ENCODE peak calls at places on chromosomes 1 and 21, in six cellular contexts. T is tibial artery; N is H9; C is CD8-positive, alpha-beta memory T cell; G is adrenal gland; L is CD4-positive, CD25-positive, alpha-beta regulatory T cell. Z is an unnamed sample.

GRCh38 chr1:20068722-20069121 is 1.3 kb upstream of the PLA2G5 start:
- DNase-seq in N (no peak), L (no peak), C (no peak), G (no peak), T (no peak), Z (no peak)

GRCh38 chr1:113557176-113557575 is 166.9 kb downstream of the MAGI3 start:
- DNase-seq in G (no peak), C (no peak), N (no peak), L (no peak), T (no peak), Z (no peak)

GRCh38 chr21:28579986-28580550 is 412.6 kb downstream of the LTN1 start:
- DNase-seq in G (no peak), N (peak; percentile 55), T (no peak), L (no peak), C (no peak), Z (no peak)

GRCh38 chr1:236534164-236534651 is 10.4 kb downstream of the LGALS8 start:
- DNase-seq in N (no peak), L (no peak), T (no peak), C (no peak), G (no peak), Z (no peak)

GRCh38 chr1:65069186-65069585 is 78.8 kb upstream of the AK4 start:
- DNase-seq in T (no peak), C (no peak), G (no peak), N (no peak), L (no peak), Z (no peak)

GRCh38 chr1:11961230-11961629 is 19.0 kb upstream of the MFN2 start:
- DNase-seq in G (peak; percentile 83), T (no peak), L (no peak), C (no peak), N (no peak), Z (no peak)

GRCh38 chr1:101438359-101438758 is 201.5 kb downstream of the S1PR1 start:
- DNase-seq in C (no peak), L (no peak), G (no peak), N (no peak), T (no peak), Z (no peak)

GRCh38 chr1:186063091-186063657 is 311.9 kb downstream of the TPR start:
- DNase-seq in N (no peak), T (no peak), L (no peak), G (no peak), C (no peak), Z (no peak)

GRCh38 chr1:40530735-40531380 is 579 bp upstream of the ZNF684 start:
- DNase-seq in N (no peak), T (no peak), C (no peak), L (no peak), G (no peak), Z (no peak)

DNA sequence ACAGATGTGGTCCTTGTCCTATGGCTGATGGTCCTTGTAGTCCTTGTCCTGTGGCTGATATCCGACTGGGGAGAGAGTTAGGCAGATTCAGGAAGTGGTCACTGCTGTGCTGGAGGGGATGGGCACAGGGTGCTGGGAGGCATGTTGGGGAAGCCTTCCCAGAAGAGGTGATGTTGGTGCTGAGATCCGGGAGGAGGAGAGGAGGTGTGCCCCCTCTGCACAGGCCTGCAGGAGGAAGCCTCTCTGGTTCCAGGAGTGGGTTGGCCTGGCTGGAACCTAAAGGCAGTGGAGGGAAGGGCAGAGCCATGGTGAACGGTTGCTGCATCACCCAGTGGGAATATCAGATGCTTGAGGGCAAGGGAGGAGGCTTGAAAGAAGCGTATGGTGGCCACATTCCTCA is 14.7 kb downstream of the COQ8A start:
- DNase-seq in N (no peak), L (no peak), G (peak; percentile 40), C (no peak), T (peak; percentile 16), Z (no peak)
- H3K9me3 ChIP-seq in N (no peaks in the 10 kb centered on the region), L (no peaks in the 10 kb centered on the region), G (no peaks in the 10 kb centered on the region), C (no peaks in the 10 kb centered on the region), T (no peaks in the 10 kb centered on the region), Z (no peaks in the 10 kb centered on the region)

GRCh38 chr1:2977886-2978611 is 43.2 kb upstream of the ACTRT2 start:
- DNase-seq in N (peak; percentile 7), T (peak; percentile 28), C (no peak), L (no peak), G (no peak), Z (peak; percentile 44)
- H3K9me3 ChIP-seq in N (peaks cover 71% of the 10 kb centered on the region), T (no peaks in the 10 kb centered on the region), C (no peaks in the 10 kb centered on the region), L (no peaks in the 10 kb centered on the region), G (no peaks in the 10 kb centered on the region), Z (no peaks in the 10 kb centered on the region)

GRCh38 chr1:68426594-68426993 is 23.2 kb downstream of the RPE65 start:
- DNase-seq in N (no peak), L (no peak), C (no peak), T (no peak), G (no peak), Z (no peak)

GRCh38 chr1:68421350-68421749 is 28.4 kb downstream of the RPE65 start:
- DNase-seq in L (no peak), G (no peak), T (no peak), N (no peak), C (no peak), Z (no peak)
- H3K9me3 ChIP-seq in L (no peaks in the 10 kb centered on the region), G (no peaks in the 10 kb centered on the region), T (no peaks in the 10 kb centered on the region), N (no peaks in the 10 kb centered on the region), C (no peaks in the 10 kb centered on the region), Z (no peaks in the 10 kb centered on the region)

DNA sequence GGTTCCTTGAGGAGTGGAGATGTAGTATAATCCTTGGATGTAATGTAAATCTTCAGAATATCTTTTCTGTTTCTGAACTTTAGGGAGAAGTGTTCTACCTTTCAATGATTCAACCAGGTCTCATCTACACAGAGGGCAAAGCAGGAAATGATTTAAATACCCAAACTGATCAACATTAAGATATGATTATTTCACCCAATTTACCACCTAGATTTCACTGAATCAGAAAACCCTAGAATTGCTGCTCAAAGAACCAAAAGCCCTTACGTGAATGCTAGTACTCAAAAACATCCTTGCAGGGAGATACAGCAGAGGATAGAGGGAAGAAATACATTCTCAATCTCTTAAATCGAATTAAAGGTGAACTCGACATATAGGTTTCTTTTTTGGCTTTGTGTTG is 5.0 kb downstream of the RPTN start:
- DNase-seq in T (no peak), N (no peak), L (peak; percentile 8), C (no peak), G (no peak), Z (no peak)
- H3K9me3 ChIP-seq in T (peaks cover 6% of the 10 kb centered on the region), N (peaks cover 75% of the 10 kb centered on the region), L (peaks cover 9% of the 10 kb centered on the region), C (no peaks in the 10 kb centered on the region), G (no peaks in the 10 kb centered on the region), Z (no peaks in the 10 kb centered on the region)

GRCh38 chr1:4394366-4394765 is 260.0 kb upstream of the AJAP1 start:
- DNase-seq in C (no peak), N (no peak), G (no peak), T (no peak), L (no peak), Z (no peak)
- H3K9me3 ChIP-seq in C (no peaks in the 10 kb centered on the region), N (peaks cover 3% of the 10 kb centered on the region), G (no peaks in the 10 kb centered on the region), T (peaks cover 12% of the 10 kb centered on the region), L (no peaks in the 10 kb centered on the region), Z (no peaks in the 10 kb centered on the region)

GRCh38 chr1:201270616-201271390 is 12.5 kb upstream of the PKP1 start:
- DNase-seq in L (no peak), C (no peak), G (no peak), T (no peak), N (peak; percentile 8), Z (no peak)

GRCh38 chr1:201275266-201275666 is 8.0 kb upstream of the PKP1 start:
- DNase-seq in T (peak; percentile 77), C (no peak), N (no peak), G (no peak), L (no peak), Z (no peak)

GRCh38 chr1:201269900-201270410 is 13.4 kb upstream of the PKP1 start:
- DNase-seq in L (no peak), G (no peak), N (peak; percentile 12), T (no peak), C (no peak), Z (no peak)

GRCh38 chr1:201274616-201275265 is 8.6 kb upstream of the PKP1 start:
- DNase-seq in N (no peak), C (no peak), T (no peak), L (no peak), G (no peak), Z (no peak)

GRCh38 chr1:201272838-201273237 is 10.5 kb upstream of the PKP1 start:
- DNase-seq in C (no peak), L (no peak), N (no peak), G (no peak), T (no peak), Z (no peak)
- H3K9me3 ChIP-seq in C (no peaks in the 10 kb centered on the region), L (no peaks in the 10 kb centered on the region), N (no peaks in the 10 kb centered on the region), G (no peaks in the 10 kb centered on the region), T (no peaks in the 10 kb centered on the region), Z (no peaks in the 10 kb centered on the region)